ENCODE peak calls at places on chromosomes 5 and 9, in six cellular contexts. R, F, J, U, N and I are unnamed samples.

GRCh38 chr5:72137826-72138409 is 30.6 kb downstream of the MAP1B start:
- DNase-seq in R (no peak), F (peak; percentile 7), J (peak; percentile 51), U (no peak), N (no peak), I (peak; percentile 24)

GRCh38 chr5:170986598-170986997 is 124.8 kb downstream of the RANBP17 start:
- DNase-seq in R (peak; percentile 35), F (no peak), J (peak; percentile 78), U (no peak), N (no peak), I (peak; percentile 14)

GRCh38 chr5:35698057-35698808 is 80.6 kb downstream of the SPEF2 start:
- DNase-seq in R (no peak), F (no peak), J (no peak), U (no peak), N (no peak), I (no peak)

GRCh38 chr5:130514984-130515690 is 610.9 kb downstream of the CHSY3 start:
- DNase-seq in R (peak; percentile 60), F (no peak), J (peak; percentile 4), U (no peak), N (no peak), I (no peak)

GRCh38 chr9:129027685-129028191 is 393 bp downstream of the SH3GLB2 start:
- DNase-seq in R (peak; percentile 66), F (peak; percentile 24), J (peak; percentile 31), U (peak; percentile 56), N (no peak), I (peak; percentile 64)

GRCh38 chr5:179867476-179867875 is 8.9 kb upstream of the MRNIP start:
- DNase-seq in R (no peak), F (no peak), J (no peak), U (no peak), N (no peak), I (no peak)

GRCh38 chr5:52922384-52922783 is 66.8 kb upstream of the ITGA2 start:
- DNase-seq in R (peak; percentile 57), F (peak; percentile 45), J (peak; percentile 83), U (no peak), N (no peak), I (peak; percentile 44)

GRCh38 chr5:55820488-55820887 is 30.7 kb upstream of the IL31RA start:
- DNase-seq in R (no peak), F (no peak), J (no peak), U (no peak), N (no peak), I (no peak)

GRCh38 chr5:14458414-14458813 is 123.2 kb upstream of the OTULINL start:
- DNase-seq in R (no peak), F (no peak), J (no peak), U (no peak), N (no peak), I (no peak)

GRCh38 chr5:173919443-173919842 is 31.3 kb downstream of the CPEB4 start:
- DNase-seq in R (peak; percentile 30), F (peak; percentile 68), J (peak; percentile 92), U (no peak), N (no peak), I (no peak)
- H3K4me3 ChIP-seq in R (peak overlapping the region; percentile 60), F (no peak overlapping the region), J (no peak overlapping the region), U (no peak overlapping the region), N (no peak overlapping the region), I (no peak overlapping the region)

DNA sequence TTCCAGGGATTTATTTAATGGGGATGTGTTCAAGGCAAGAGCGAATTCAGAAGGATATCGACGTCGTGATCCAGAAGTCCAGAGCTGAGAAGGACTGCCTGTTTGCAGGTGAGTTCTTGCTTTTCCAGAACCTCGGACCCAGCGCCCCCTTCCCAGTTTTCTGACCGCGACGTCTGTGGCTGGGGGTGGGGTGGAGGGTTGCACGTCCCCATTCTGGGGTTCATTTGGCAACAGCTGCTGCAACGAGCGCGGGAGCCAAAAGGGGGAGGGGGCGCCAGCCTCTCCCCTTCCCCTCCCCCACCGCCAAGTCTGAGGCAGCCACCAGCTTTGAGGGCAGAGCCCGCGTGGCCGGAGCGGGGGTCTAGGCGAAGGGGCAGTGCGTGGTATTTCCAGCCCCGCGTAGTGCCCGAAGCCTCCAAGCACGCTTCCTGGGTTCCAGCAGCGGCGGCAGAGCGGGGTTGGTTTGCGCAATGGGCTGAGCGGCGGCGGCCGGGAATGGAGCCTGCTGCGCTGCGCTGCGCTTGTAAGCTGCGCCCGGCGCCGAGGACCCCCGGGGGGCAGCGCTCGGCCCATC is 729 bp downstream of the PARP8 start:
- DNase-seq in R (peak; percentile 23), F (no peak), J (peak; percentile 4), U (no peak), N (no peak), I (peak; percentile 82)
- TF ChIP-seq POLR2A in R (no peak), F (no peak), J (no peak), U (no peak), N (no peak), I (no peak)

GRCh38 chr5:24110019-24110615 is 534.7 kb downstream of the CDH10 start:
- DNase-seq in R (peak; percentile 43), F (peak; percentile 2), J (no peak), U (peak; percentile 3), N (no peak), I (peak; percentile 35)
- TF ChIP-seq MYC in R (no peak), F (no peak), J (no peak), U (no peak), N (no peak), I (no peak)

DNA sequence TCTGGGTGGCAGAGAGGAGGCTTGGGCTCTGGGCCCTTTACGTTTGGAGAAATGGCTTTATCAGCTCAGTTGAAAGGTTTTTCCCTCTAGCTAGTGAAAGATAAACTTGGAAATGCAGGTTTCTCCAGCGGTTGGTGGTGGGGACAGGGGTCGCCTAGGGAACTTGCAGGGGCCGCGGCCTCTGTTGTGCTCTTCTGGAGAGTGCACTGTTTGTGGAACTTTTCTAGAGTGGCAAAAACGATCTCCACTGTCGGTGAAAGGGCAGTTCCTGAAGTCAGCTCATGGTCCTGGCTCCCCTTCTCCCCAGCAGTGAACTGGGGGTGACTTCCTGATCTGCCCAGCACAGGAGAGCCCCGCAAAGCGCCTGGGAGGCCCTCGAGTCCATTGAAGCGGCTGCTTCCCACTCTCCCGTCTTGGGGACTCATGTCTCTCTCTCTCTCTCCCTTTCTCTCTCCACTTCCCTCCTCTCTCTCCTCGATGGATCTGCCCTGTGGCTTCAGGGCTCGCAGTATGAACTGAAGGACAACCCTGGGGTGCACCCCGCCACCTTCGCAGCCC is 3.2 kb downstream of the IRX1 start:
- DNase-seq in R (no peak), F (no peak), J (no peak), U (no peak), N (no peak), I (no peak)
- H3K4me3 ChIP-seq in R (no peak overlapping the region), F (no peak overlapping the region), J (no peak overlapping the region), U (no peak overlapping the region), N (no peak overlapping the region), I (no peak overlapping the region)